ENCODE peak calls at places on chromosomes 4 and X, in ten cellular contexts. C is MV-4-11; F is brain microvascular endothelial cell; I is HCEC 1CT; Y is stimulated activated CD4-positive, alpha-beta T cell treated with anti-CD3 and anti-CD28 coated beads, Interleukin-2, amount 100 ng/mL, for 48 hours; N is upper lobe of left lung; R is GM23248; O is activated CD8-positive, alpha-beta memory T cell treated with anti-CD3 and anti-CD28 coated beads, Interleukin-2, amount 10 ng/mL, durations not matched to agents 7 days and 5 days; V is MCF 10A; J is spleen. U is an unnamed sample.

GRCh38 chr4:25313194-25313895 is 771 bp downstream of the ZCCHC4 start:
- DNase-seq in C (no peak), F (no peak), I (no peak), Y (no peak), N (no peak), R (peak), O (no peak), V (peak), J (no peak), U (no peak)

GRCh38 chr4:8503801-8504200 is 63.2 kb downstream of the TRMT44 start:
- DNase-seq in C (no peak), F (no peak), I (no peak), Y (no peak), N (no peak), R (no peak), O (no peak), V (peak), J (no peak), U (no peak)

GRCh38 chr4:26475716-26476115 is 14.6 kb downstream of the CCKAR start:
- DNase-seq in C (no peak), F (no peak), I (no peak), Y (no peak), N (no peak), R (no peak), O (no peak), V (no peak), J (no peak), U (no peak)

GRCh38 chr4:88457307-88458090 is 580 bp downstream of the HERC5 start:
- DNase-seq in C (no peak), F (no peak), I (no peak), Y (peak), N (peak), R (peak), O (peak), V (no peak), J (peak), U (no peak)

GRCh38 chr4:123452585-123452984 is 56.0 kb downstream of the SPRY1 start:
- DNase-seq in C (peak), F (peak), I (peak), Y (no peak), N (peak), R (peak), O (no peak), V (peak), J (no peak), U (peak)

GRCh38 chrX:130482871-130483270 is 81.1 kb downstream of the RBMX2 start:
- DNase-seq in C (no peak), F (no peak), I (no peak), Y (no peak), N (no peak), R (no peak), O (no peak), V (no peak), J (no peak), U (no peak)

GRCh38 chrX:49934148-49934547 is 11.8 kb downstream of the CLCN5 start:
- DNase-seq in C (peak), F (no peak), I (peak), Y (no peak), N (no peak), R (no peak), O (no peak), V (no peak), J (no peak), U (no peak)

GRCh38 chr4:72591547-72591946 is 22.5 kb upstream of the ADAMTS3 start:
- DNase-seq in C (no peak), F (no peak), I (no peak), Y (no peak), N (no peak), R (peak), O (no peak), V (no peak), J (no peak), U (no peak)

GRCh38 chr4:159607824-159608223 is 504.9 kb downstream of the RAPGEF2 start:
- DNase-seq in C (no peak), F (no peak), I (no peak), Y (no peak), N (no peak), R (no peak), O (no peak), V (no peak), J (no peak), U (peak)

GRCh38 chrX:122582280-122582679 is 601.8 kb upstream of the GRIA3 start:
- DNase-seq in C (no peak), F (no peak), I (peak), Y (no peak), N (no peak), R (peak), O (no peak), V (peak), J (no peak), U (no peak)

GRCh38 chrX:141945415-141945814 is 41.7 kb downstream of the MAGEC1 start:
- DNase-seq in C (no peak), F (no peak), I (no peak), Y (no peak), N (no peak), R (no peak), O (no peak), V (no peak), J (no peak), U (no peak)

GRCh38 chr4:19728773-19729172 is 522.9 kb upstream of the SLIT2 start:
- DNase-seq in C (no peak), F (peak), I (no peak), Y (no peak), N (no peak), R (no peak), O (no peak), V (no peak), J (no peak), U (no peak)

GRCh38 chrX:110015915-110016314 is 13.0 kb downstream of the TMEM164 start:
- DNase-seq in C (no peak), F (no peak), I (no peak), Y (no peak), N (no peak), R (no peak), O (no peak), V (no peak), J (no peak), U (no peak)

GRCh38 chr4:175412161-175412560 is 399.9 kb downstream of the GPM6A start:
- DNase-seq in C (no peak), F (no peak), I (peak), Y (no peak), N (no peak), R (peak), O (no peak), V (peak), J (no peak), U (no peak)

GRCh38 chr4:27176400-27176799 is 315.8 kb downstream of the STIM2 start:
- DNase-seq in C (peak), F (no peak), I (no peak), Y (no peak), N (no peak), R (peak), O (no peak), V (peak), J (no peak), U (peak)

GRCh38 chrX:119602701-119603255 is 3.4 kb downstream of the NKRF start:
- DNase-seq in C (no peak), F (no peak), I (no peak), Y (no peak), N (no peak), R (no peak), O (no peak), V (peak), J (no peak), U (no peak)

GRCh38 chrX:72381439-72382198 is 75.9 kb upstream of the CITED1 start:
- DNase-seq in C (peak), F (no peak), I (no peak), Y (no peak), N (peak), R (no peak), O (no peak), V (no peak), J (no peak), U (no peak)

GRCh38 chrX:24341795-24342194 is 18.6 kb upstream of the SUPT20HL1 start:
- DNase-seq in C (no peak), F (peak), I (peak), Y (no peak), N (no peak), R (peak), O (no peak), V (no peak), J (no peak), U (no peak)

GRCh38 chrX:80984118-80984517 is 174.4 kb upstream of the BRWD3 start:
- DNase-seq in C (peak), F (no peak), I (no peak), Y (no peak), N (no peak), R (no peak), O (no peak), V (no peak), J (no peak), U (no peak)

GRCh38 chr4:153146031-153146430 is 58.2 kb upstream of the TRIM2 start:
- DNase-seq in C (no peak), F (no peak), I (no peak), Y (no peak), N (no peak), R (no peak), O (no peak), V (no peak), J (no peak), U (no peak)

GRCh38 chr4:7766086-7766485 is 173.6 kb downstream of the AFAP1 start:
- DNase-seq in C (no peak), F (no peak), I (no peak), Y (no peak), N (no peak), R (no peak), O (no peak), V (no peak), J (peak), U (no peak)

GRCh38 chr4:8736083-8736825 is 135.4 kb downstream of the HMX1 start:
- DNase-seq in C (no peak), F (no peak), I (no peak), Y (no peak), N (no peak), R (no peak), O (no peak), V (peak), J (no peak), U (no peak)

GRCh38 chrX:15646543-15646942 is 18.1 kb downstream of the CLTRN start:
- DNase-seq in C (no peak), F (no peak), I (no peak), Y (no peak), N (no peak), R (no peak), O (no peak), V (no peak), J (no peak), U (no peak)

GRCh38 chrX:13721819-13722527 is 12.4 kb downstream of the TRAPPC2 start:
- DNase-seq in C (peak), F (peak), I (peak), Y (no peak), N (no peak), R (peak), O (no peak), V (no peak), J (no peak), U (no peak)

GRCh38 chr4:41722171-41722570 is 26.4 kb downstream of the PHOX2B start:
- DNase-seq in C (no peak), F (no peak), I (peak), Y (no peak), N (no peak), R (no peak), O (no peak), V (no peak), J (no peak), U (no peak)

GRCh38 chr4:150970685-150971151 is 44.4 kb downstream of the LRBA start:
- DNase-seq in C (no peak), F (no peak), I (no peak), Y (no peak), N (no peak), R (no peak), O (no peak), V (no peak), J (no peak), U (no peak)

GRCh38 chr4:5037553-5038551 is 13.4 kb upstream of the STK32B start:
- DNase-seq in C (peak), F (peak), I (peak), Y (no peak), N (peak), R (peak), O (no peak), V (peak), J (no peak), U (no peak)

GRCh38 chr4:76950846-76951321 is 1.3 kb downstream of the SEPTIN11 start:
- DNase-seq in C (peak), F (no peak), I (peak), Y (no peak), N (no peak), R (peak), O (no peak), V (peak), J (no peak), U (no peak)

GRCh38 chr4:2126309-2127043 is 67.3 kb downstream of the NAT8L start:
- DNase-seq in C (no peak), F (no peak), I (no peak), Y (no peak), N (no peak), R (no peak), O (no peak), V (no peak), J (no peak), U (no peak)

GRCh38 chr4:84966382-84967291 is at the start of gene WDFY3:
- DNase-seq in C (peak), F (peak), I (peak), Y (no peak), N (peak), R (peak), O (no peak), V (peak), J (peak), U (peak)

GRCh38 chr4:106362426-106362825 is 6.2 kb downstream of the GIMD1 start:
- DNase-seq in C (no peak), F (no peak), I (no peak), Y (no peak), N (no peak), R (no peak), O (no peak), V (no peak), J (no peak), U (no peak)

GRCh38 chr4:81631958-81632439 is 160.3 kb upstream of the RASGEF1B start:
- DNase-seq in C (no peak), F (peak), I (no peak), Y (no peak), N (no peak), R (peak), O (no peak), V (peak), J (no peak), U (no peak)

GRCh38 chrX:129933700-129934099 is 27.7 kb downstream of the UTP14A start:
- DNase-seq in C (no peak), F (no peak), I (no peak), Y (no peak), N (no peak), R (peak), O (no peak), V (no peak), J (no peak), U (no peak)

GRCh38 chr4:67558493-67558892 is at the start of gene STAP1:
- DNase-seq in C (peak), F (no peak), I (no peak), Y (no peak), N (no peak), R (no peak), O (peak), V (no peak), J (no peak), U (no peak)

GRCh38 chr4:20273793-20274192 is 22.1 kb downstream of the SLIT2 start:
- DNase-seq in C (no peak), F (no peak), I (no peak), Y (no peak), N (no peak), R (no peak), O (no peak), V (no peak), J (no peak), U (peak)

GRCh38 chr4:2834001-2834921 is 9.4 kb upstream of the ADD1 start:
- DNase-seq in C (no peak), F (no peak), I (no peak), Y (no peak), N (peak), R (no peak), O (peak), V (no peak), J (no peak), U (no peak)

GRCh38 chr4:3387943-3388348 is 53.8 kb upstream of the HGFAC start:
- DNase-seq in C (peak), F (peak), I (peak), Y (no peak), N (peak), R (peak), O (no peak), V (peak), J (peak), U (no peak)